ENCODE peak calls at places on chromosomes 4 and X, in eight cellular contexts. B is glutamatergic neuron, D is GM23338, F is upper lobe of right lung, I is hepatocyte, A is T-helper 1 cell, L is prostate gland, S is K562. C is an unnamed sample.

GRCh38 chrX:20665441-20665840 is 398.7 kb upstream of the RPS6KA3 start:
- DNase-seq in S (no peak), F (no peak), A (no peak), I (no peak), L (no peak), D (no peak), B (no peak), C (no peak)

GRCh38 chr4:168717852-168718251 is 221.0 kb downstream of the PALLD start:
- DNase-seq in A (no peak), L (peak), I (no peak), D (no peak), F (no peak), B (no peak), S (no peak), C (peak)

GRCh38 chr4:124318292-124318691 is 394.2 kb downstream of the ANKRD50 start:
- DNase-seq in L (no peak), S (no peak), F (no peak), B (no peak), D (no peak), A (no peak), I (no peak), C (no peak)

GRCh38 chr4:183563874-183564273 is 59.0 kb downstream of the ING2 start:
- DNase-seq in I (peak), L (no peak), F (no peak), B (no peak), S (no peak), D (no peak), A (no peak), C (peak)

GRCh38 chr4:6449335-6449734 is 23.1 kb downstream of the PPP2R2C start:
- DNase-seq in B (no peak), L (no peak), F (peak), A (no peak), I (no peak), S (no peak), D (no peak), C (no peak)

GRCh38 chr4:132384709-132385108 is 764.4 kb upstream of the PCDH10 start:
- DNase-seq in A (no peak), S (no peak), F (no peak), I (peak), D (no peak), L (no peak), B (no peak), C (no peak)

GRCh38 chr4:80091688-80092087 is 18.7 kb upstream of the ANTXR2 start:
- DNase-seq in D (no peak), S (no peak), I (no peak), B (no peak), A (no peak), L (no peak), F (no peak), C (no peak)

GRCh38 chr4:189613202-189613601 is 327.5 kb upstream of the FRG1 start:
- DNase-seq in L (no peak), S (no peak), F (no peak), B (no peak), I (peak), D (no peak), A (no peak), C (no peak)

GRCh38 chrX:133183806-133184205 is 34.3 kb downstream of the TFDP3 start:
- DNase-seq in B (no peak), S (no peak), F (no peak), A (no peak), I (no peak), D (no peak), L (no peak), C (no peak)

GRCh38 chr4:38013461-38014366 is 53.5 kb downstream of the PTTG2 start:
- DNase-seq in F (no peak), L (no peak), B (no peak), S (no peak), A (no peak), D (no peak), I (no peak), C (peak)

GRCh38 chrX:133884430-133885394 is 100.7 kb downstream of the GPC3 start:
- DNase-seq in B (no peak), L (no peak), F (no peak), A (no peak), I (no peak), D (no peak), S (no peak), C (no peak)

C was measured in thyroid gland.